ENCODE peak calls at places on chromosomes 5 and 9, in four cellular contexts. K is A549, D is left colon, O is HuH-7.5. E is an unnamed sample.

GRCh38 chr9:116405321-116405720 is 251.7 kb downstream of the PAPPA start:
- DNase-seq in K (no peak), D (no peak), O (no peak), E (no peak)

GRCh38 chr5:60763061-60763460 is 63.1 kb upstream of the DEPDC1B start:
- DNase-seq in K (no peak), D (no peak), O (no peak), E (no peak)

GRCh38 chr5:66440202-66440680 is 156.0 kb upstream of the MAST4 start:
- DNase-seq in K (no peak), D (no peak), O (no peak), E (no peak)

GRCh38 chr9:132879443-132880310 is 979 bp downstream of the SPACA9 start:
- DNase-seq in K (no peak), D (no peak), O (no peak), E (no peak)

GRCh38 chr5:149654282-149654681 is 73.0 kb downstream of the ARHGEF37 start:
- DNase-seq in K (no peak), D (no peak), O (no peak), E (no peak)

GRCh38 chr5:172791726-172792445 is 20.9 kb upstream of the DUSP1 start:
- DNase-seq in K (no peak), D (no peak), O (no peak), E (no peak)

GRCh38 chr9:3018691-3019230 is 174.9 kb upstream of the PUM3 start:
- DNase-seq in K (no peak), D (no peak), O (no peak), E (no peak)

GRCh38 chr5:120062515-120062917 is 401.6 kb upstream of the PRR16 start:
- DNase-seq in K (no peak), D (no peak), O (no peak), E (no peak)

GRCh38 chr9:76321185-76321828 is 72.9 kb downstream of the RFK start:
- DNase-seq in K (peak), D (no peak), O (no peak), E (no peak)

GRCh38 chr9:4225291-4226119 is 74.4 kb downstream of the GLIS3 start:
- DNase-seq in K (peak), D (no peak), O (no peak), E (no peak)

GRCh38 chr5:147911427-147911826 is 5.1 kb upstream of the C5orf46 start:
- DNase-seq in K (no peak), D (no peak), O (no peak), E (no peak)

GRCh38 chr9:133837644-133838597 is 99.8 kb upstream of the SARDH start:
- DNase-seq in K (no peak), D (no peak), O (no peak), E (no peak)

GRCh38 chr5:170737591-170737990 is 45.9 kb upstream of the GABRP start:
- DNase-seq in K (no peak), D (no peak), O (no peak), E (no peak)

GRCh38 chr5:89934069-89934468 is 475.5 kb downstream of the CETN3 start:
- DNase-seq in K (no peak), D (no peak), O (no peak), E (no peak)

GRCh38 chr9:119370816-119371215 is 1.6 kb upstream of the BRINP1 start:
- DNase-seq in K (peak), D (peak), O (peak), E (peak)

GRCh38 chr5:139182528-139183296 is 15.5 kb downstream of the SIL1 start:
- DNase-seq in K (no peak), D (no peak), O (no peak), E (no peak)

GRCh38 chr9:16848189-16848588 is 22.3 kb downstream of the BNC2 start:
- DNase-seq in K (no peak), D (no peak), O (no peak), E (no peak)

GRCh38 chr9:93963969-93964368 is 8.8 kb upstream of the BARX1 start:
- DNase-seq in K (no peak), D (no peak), O (no peak), E (no peak)

GRCh38 chr5:130350131-130350530 is 445.9 kb downstream of the CHSY3 start:
- DNase-seq in K (no peak), D (no peak), O (no peak), E (no peak)

GRCh38 chr9:69028754-69029153 is 6.8 kb upstream of the FXN start:
- DNase-seq in K (no peak), D (no peak), O (no peak), E (no peak)

GRCh38 chr5:57258052-57258451 is 84.2 kb downstream of the GPBP1 start:
- DNase-seq in K (no peak), D (no peak), O (no peak), E (no peak)

GRCh38 chr9:96382839-96383164 is 709 bp downstream of the SLC35D2 start:
- DNase-seq in K (no peak), D (no peak), O (no peak), E (no peak)

GRCh38 chr5:143118222-143118621 is 285.3 kb downstream of the NR3C1 start:
- DNase-seq in K (no peak), D (no peak), O (no peak), E (no peak)

GRCh38 chr5:15601274-15601673 is 101.3 kb downstream of the FBXL7 start:
- DNase-seq in K (no peak), D (no peak), O (no peak), E (no peak)